ENCODE peak calls at places on chromosome 11, in four cellular contexts. D, V, H and B are unnamed samples.

GRCh38 chr11:109894242-109894641 is 198.9 kb upstream of the ZC3H12C start:
- DNase-seq in D (no peak), V (no peak), H (no peak), B (no peak)

GRCh38 chr11:78176605-78177141 is 11.8 kb downstream of the KCTD21 start:
- DNase-seq in D (no peak), V (no peak), H (no peak), B (no peak)

GRCh38 chr11:575324-575995 is 810 bp upstream of the PHRF1 start:
- DNase-seq in D (no peak), V (no peak), H (no peak), B (no peak)

GRCh38 chr11:17560281-17561110 is 13.4 kb downstream of the OTOG start:
- DNase-seq in D (no peak), V (no peak), H (no peak), B (no peak)

GRCh38 chr11:108618529-108618928 is 25.0 kb upstream of the EXPH5 start:
- DNase-seq in D (no peak), V (no peak), H (no peak), B (no peak)

GRCh38 chr11:62842171-62842717 is 2.9 kb upstream of the WDR74 start:
- DNase-seq in D (no peak), V (peak), H (no peak), B (no peak)

GRCh38 chr11:71946144-71946571 is 17.3 kb downstream of the RNF121 start:
- DNase-seq in D (no peak), V (peak), H (peak), B (peak)

GRCh38 chr11:77075425-77075905 is 8.7 kb downstream of the CAPN5 start:
- DNase-seq in D (no peak), V (no peak), H (no peak), B (no peak)

GRCh38 chr11:30457045-30457444 is 129.1 kb downstream of the MPPED2 start:
- DNase-seq in D (no peak), V (no peak), H (no peak), B (no peak)

GRCh38 chr11:116164843-116165242 is 607.9 kb downstream of the BUD13 start:
- DNase-seq in D (no peak), V (no peak), H (no peak), B (no peak)

GRCh38 chr11:77672276-77672675 is 34.7 kb upstream of the CLNS1A start:
- DNase-seq in D (peak), V (peak), H (peak), B (no peak)

GRCh38 chr11:102177974-102178631 is 67.9 kb downstream of the YAP1 start:
- DNase-seq in D (peak), V (peak), H (peak), B (peak)

GRCh38 chr11:117621226-117621625 is 175.8 kb downstream of the DSCAML1 start:
- DNase-seq in D (no peak), V (peak), H (no peak), B (no peak)

GRCh38 chr11:124179311-124179710 is 3.8 kb upstream of the OR10D3 start:
- DNase-seq in D (no peak), V (no peak), H (no peak), B (no peak)

GRCh38 chr11:122220321-122220720 is 104.3 kb upstream of the BLID start:
- DNase-seq in D (no peak), V (peak), H (no peak), B (no peak)

GRCh38 chr11:61601512-61601911 is 20.6 kb upstream of the SYT7 start:
- DNase-seq in D (no peak), V (no peak), H (no peak), B (no peak)

GRCh38 chr11:77198440-77198849 is 70.4 kb downstream of the MYO7A start:
- DNase-seq in D (no peak), V (no peak), H (no peak), B (no peak)

GRCh38 chr11:132444891-132445290 is 1074.5 kb downstream of the NTM start:
- DNase-seq in D (no peak), V (no peak), H (no peak), B (no peak)

GRCh38 chr11:75969626-75970308 is 154.8 kb downstream of the UVRAG start:
- DNase-seq in D (no peak), V (peak), H (peak), B (no peak)

GRCh38 chr11:74030668-74031309 is 21.9 kb upstream of the UCP3 start:
- DNase-seq in D (no peak), V (no peak), H (no peak), B (no peak)

GRCh38 chr11:74035264-74035663 is 26.4 kb upstream of the UCP3 start:
- DNase-seq in D (peak), V (no peak), H (no peak), B (no peak)

GRCh38 chr11:74025467-74026166 is 16.7 kb upstream of the UCP3 start:
- DNase-seq in D (no peak), V (peak), H (no peak), B (no peak)

GRCh38 chr11:74033046-74033445 is 24.2 kb upstream of the UCP3 start:
- DNase-seq in D (no peak), V (no peak), H (no peak), B (no peak)

GRCh38 chr11:74031310-74031676 is 22.4 kb upstream of the UCP3 start:
- DNase-seq in D (no peak), V (peak), H (no peak), B (no peak)
- H3K4me3 ChIP-seq in D (no peak), V (no peak), H (no peak), B (no peak)

GRCh38 chr11:82987997-82988396 is 83.7 kb downstream of the RAB30 start:
- DNase-seq in D (no peak), V (no peak), H (no peak), B (no peak)
- TF ChIP-seq CTCF in D (no peak), V (no peak), H (no peak), B (no peak)

DNA sequence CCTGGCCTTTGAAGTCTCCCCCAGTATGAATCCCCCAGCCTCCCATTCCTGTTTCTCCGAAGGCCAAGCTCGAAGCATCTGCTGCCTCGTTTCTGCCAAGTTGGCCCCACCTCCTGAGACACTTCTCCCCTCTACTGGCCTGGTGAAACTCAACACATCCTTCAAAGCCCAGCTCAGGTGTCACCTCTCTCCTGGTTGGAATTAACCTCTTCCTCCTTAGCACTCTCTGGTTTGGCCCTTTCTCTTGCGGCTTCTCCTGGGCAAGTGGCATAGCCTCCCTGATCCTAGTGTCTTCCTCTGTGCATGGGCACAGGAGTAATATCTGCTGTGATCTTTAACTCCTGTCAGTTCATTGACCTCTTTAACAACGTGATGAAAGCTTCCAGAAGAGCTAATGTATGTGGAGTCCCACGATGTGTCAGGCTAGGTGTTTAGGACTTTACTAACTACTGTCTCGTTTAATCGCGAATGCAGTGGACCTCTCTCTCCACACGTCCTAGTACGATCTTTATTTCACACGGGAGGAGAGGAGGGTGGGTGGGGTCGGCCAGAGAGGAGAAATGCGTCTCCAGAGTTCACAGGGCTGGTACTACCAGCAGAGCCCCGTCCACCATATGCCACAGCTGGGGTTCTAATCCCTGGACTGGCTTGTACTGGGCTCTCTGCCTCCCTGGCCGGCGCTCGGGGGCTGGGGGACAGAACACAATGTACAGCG is 824 bp upstream of the PTPRJ start:
- DNase-seq in D (no peak), V (no peak), H (no peak), B (no peak)
- H3K4me3 ChIP-seq in D (peak), V (peak), H (peak), B (peak)

GRCh38 chr11:119062779-119063178 is 4.8 kb upstream of the VPS11 start:
- DNase-seq in D (no peak), V (peak), H (no peak), B (no peak)

GRCh38 chr11:119067371-119068222 is at the start of gene VPS11:
- DNase-seq in D (peak), V (peak), H (peak), B (peak)

GRCh38 chr11:119066481-119066880 is 1.1 kb upstream of the VPS11 start:
- DNase-seq in D (no peak), V (no peak), H (no peak), B (no peak)

GRCh38 chr11:119061256-119061655 is 4.3 kb upstream of the HYOU1 start:
- DNase-seq in D (no peak), V (no peak), H (no peak), B (no peak)

DNA sequence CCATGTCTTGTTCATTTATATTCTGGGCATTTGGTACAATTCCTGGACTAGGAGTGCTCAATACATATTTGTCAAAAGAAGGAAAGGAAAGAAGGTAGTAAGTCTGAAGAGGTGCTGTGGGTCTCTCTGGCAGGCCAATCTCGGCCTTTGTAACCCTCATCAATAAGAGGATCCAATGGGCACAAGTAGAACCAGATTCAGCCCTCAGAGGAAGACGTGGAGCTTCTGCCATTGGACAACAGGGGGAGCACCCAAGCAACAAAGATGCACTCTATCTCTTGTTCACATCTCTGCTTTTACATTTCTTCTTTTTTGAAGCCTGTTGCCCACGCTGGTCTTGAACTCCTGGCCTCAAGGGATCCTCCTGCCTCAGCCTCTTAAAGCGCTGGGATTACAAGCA is 2.2 kb upstream of the VPS11 start:
- DNase-seq in D (no peak), V (peak), H (no peak), B (no peak)
- TF ChIP-seq CTCF in D (peak), V (peak), H (peak), B (peak)